ENCODE peak calls at places on chromosomes 12 and 14, in nine cellular contexts. R is retinal pigment epithelial cell; K is chondrocyte; S is left cardiac atrium; O is progenitor cell of endocrine pancreas; X is COR-L47; J is activated CD8-positive, alpha-beta memory T cell treated with anti-CD3 and anti-CD28 coated beads, Interleukin-2, amount 10 ng/mL, durations not matched to agents 7 days and 5 days; C is activated B cell treated with CpG ODN at 0.5 μM for 24 hours; A is HEK293T. B is an unnamed sample.

GRCh38 chr14:83842536-83842935 is 1687.4 kb upstream of the FLRT2 start:
- DNase-seq in R (no peak), K (no peak), S (no peak), O (no peak), X (no peak), J (no peak), C (no peak), A (no peak), B (no peak)

GRCh38 chr14:32507029-32507984 is 178.2 kb downstream of the AKAP6 start:
- DNase-seq in R (peak), K (no peak), S (no peak), O (no peak), X (no peak), J (no peak), C (no peak), A (no peak), B (peak)

GRCh38 chr12:24034160-24034559 is 84.7 kb upstream of the SOX5 start:
- DNase-seq in R (no peak), K (no peak), S (no peak), O (no peak), X (no peak), J (no peak), C (no peak), A (no peak), B (no peak)

GRCh38 chr12:2300886-2301285 is 248.1 kb downstream of the CACNA1C start:
- DNase-seq in R (no peak), K (no peak), S (no peak), O (no peak), X (no peak), J (no peak), C (no peak), A (no peak), B (no peak)

GRCh38 chr14:91996951-91997371 is 42.9 kb downstream of the TRIP11 start:
- DNase-seq in R (peak), K (no peak), S (no peak), O (no peak), X (peak), J (no peak), C (no peak), A (peak), B (peak)

GRCh38 chr12:131056626-131057025 is 102.9 kb downstream of the ADGRD1 start:
- DNase-seq in R (no peak), K (no peak), S (no peak), O (no peak), X (no peak), J (no peak), C (no peak), A (no peak), B (no peak)

GRCh38 chr12:54993181-54993835 is 8.7 kb upstream of the TESPA1 start:
- DNase-seq in R (peak), K (no peak), S (no peak), O (peak), X (peak), J (peak), C (no peak), A (peak), B (peak)

GRCh38 chr12:47801170-47801903 is 18.4 kb downstream of the HDAC7 start:
- DNase-seq in R (no peak), K (no peak), S (no peak), O (no peak), X (no peak), J (no peak), C (no peak), A (no peak), B (no peak)

GRCh38 chr14:75525969-75526368 is 3.7 kb downstream of the BATF start:
- DNase-seq in R (no peak), K (no peak), S (no peak), O (no peak), X (no peak), J (no peak), C (no peak), A (no peak), B (no peak)

GRCh38 chr14:76354310-76354709 is 21.6 kb upstream of the ESRRB start:
- DNase-seq in R (no peak), K (no peak), S (no peak), O (no peak), X (no peak), J (no peak), C (no peak), A (no peak), B (no peak)

GRCh38 chr12:96044017-96044985 is 8.9 kb upstream of the LTA4H start:
- DNase-seq in R (no peak), K (no peak), S (no peak), O (no peak), X (no peak), J (no peak), C (no peak), A (no peak), B (peak)

GRCh38 chr12:97082029-97082428 is 175.0 kb downstream of the NEDD1 start:
- DNase-seq in R (no peak), K (no peak), S (no peak), O (no peak), X (no peak), J (no peak), C (no peak), A (no peak), B (no peak)

GRCh38 chr12:104536841-104537240 is 80.1 kb downstream of the CHST11 start:
- DNase-seq in R (no peak), K (no peak), S (no peak), O (no peak), X (no peak), J (no peak), C (no peak), A (no peak), B (no peak)

GRCh38 chr12:94077209-94077608 is 71.2 kb upstream of the PLXNC1 start:
- DNase-seq in R (no peak), K (no peak), S (no peak), O (no peak), X (no peak), J (no peak), C (no peak), A (no peak), B (no peak)

GRCh38 chr12:121648458-121649028 is 20.9 kb downstream of the MORN3 start:
- DNase-seq in R (no peak), K (no peak), S (no peak), O (no peak), X (no peak), J (no peak), C (no peak), A (no peak), B (no peak)

GRCh38 chr14:64465856-64466554 is 706 bp downstream of the AKAP5 start:
- DNase-seq in R (no peak), K (no peak), S (peak), O (no peak), X (peak), J (no peak), C (no peak), A (peak), B (peak)

GRCh38 chr12:64780531-64781373 is 21.5 kb upstream of the GNS start:
- DNase-seq in R (no peak), K (no peak), S (peak), O (peak), X (peak), J (no peak), C (peak), A (peak), B (no peak)

GRCh38 chr12:53199700-53200099 is 7.4 kb downstream of the ITGB7 start:
- DNase-seq in R (no peak), K (no peak), S (no peak), O (no peak), X (no peak), J (no peak), C (no peak), A (no peak), B (no peak)